ENCODE peak calls at places on chromosomes 4 and X, in nine cellular contexts. I is HepG2, J is transverse colon, T is HCT116, N is GM12891, L is breast epithelium, D is spleen, Y is vagina, P is suprapubic skin. F is an unnamed sample.

GRCh38 chr4:74906771-74907170 is 26.1 kb upstream of the PARM1 start:
- DNase-seq in I (no peak), T (no peak), L (no peak), J (no peak), D (no peak), N (no peak), P (no peak), Y (no peak), F (no peak)

GRCh38 chr4:185304944-185305690 is 90.6 kb downstream of the LRP2BP start:
- DNase-seq in Y (no peak), P (no peak), T (no peak), J (peak), I (peak), D (no peak), N (peak), L (no peak), F (peak)

GRCh38 chrX:17550011-17550410 is 175.0 kb downstream of the NHS start:
- DNase-seq in P (no peak), T (no peak), Y (no peak), L (no peak), N (no peak), D (no peak), I (no peak), J (no peak), F (no peak)

GRCh38 chr4:170008801-170009200 is 17.4 kb downstream of the MFAP3L start:
- DNase-seq in T (no peak), I (no peak), L (no peak), Y (no peak), N (no peak), D (no peak), J (no peak), P (no peak), F (no peak)

GRCh38 chr4:110793890-110794588 is 171.2 kb upstream of the PITX2 start:
- DNase-seq in Y (no peak), J (no peak), T (no peak), L (no peak), D (no peak), N (no peak), I (no peak), P (no peak), F (no peak)

GRCh38 chrX:87728459-87728858 is 210.9 kb downstream of the KLHL4 start:
- DNase-seq in J (no peak), P (no peak), N (no peak), D (no peak), I (no peak), Y (no peak), T (no peak), L (no peak), F (no peak)

GRCh38 chr4:27764526-27764837 is 903.8 kb downstream of the STIM2 start:
- DNase-seq in P (no peak), Y (no peak), N (no peak), D (no peak), T (no peak), I (no peak), L (no peak), J (no peak), F (no peak)

GRCh38 chr4:139593091-139593564 is 37.1 kb upstream of the SETD7 start:
- DNase-seq in P (no peak), T (no peak), L (no peak), N (no peak), D (no peak), I (peak), Y (no peak), J (no peak), F (no peak)

GRCh38 chrX:23952984-23953907 is 45.4 kb downstream of the CXorf58 start:
- DNase-seq in P (no peak), T (no peak), I (no peak), L (no peak), J (no peak), N (peak), D (no peak), Y (no peak), F (peak)

GRCh38 chr4:2289311-2289954 is 27.5 kb upstream of the MXD4 start:
- DNase-seq in P (peak), J (no peak), D (peak), L (peak), Y (no peak), N (no peak), T (no peak), I (no peak), F (peak)

GRCh38 chr4:183422962-183423653 is 21.3 kb upstream of the CDKN2AIP start:
- DNase-seq in L (no peak), T (no peak), N (no peak), P (no peak), Y (no peak), D (no peak), I (no peak), J (no peak), F (no peak)

GRCh38 chr4:118833192-118833820 is 2.6 kb downstream of the SEC24D start:
- DNase-seq in I (no peak), P (no peak), T (no peak), N (no peak), Y (no peak), D (no peak), J (no peak), L (no peak), F (no peak)

GRCh38 chr4:106868381-106869035 is 167.6 kb downstream of the DKK2 start:
- DNase-seq in I (no peak), P (no peak), Y (no peak), J (no peak), T (peak), N (no peak), D (no peak), L (no peak), F (no peak)

GRCh38 chrX:134743121-134743520 is 84.8 kb upstream of the PLAC1 start:
- DNase-seq in Y (no peak), P (no peak), N (no peak), I (no peak), D (no peak), J (no peak), T (no peak), L (no peak), F (no peak)

DNA sequence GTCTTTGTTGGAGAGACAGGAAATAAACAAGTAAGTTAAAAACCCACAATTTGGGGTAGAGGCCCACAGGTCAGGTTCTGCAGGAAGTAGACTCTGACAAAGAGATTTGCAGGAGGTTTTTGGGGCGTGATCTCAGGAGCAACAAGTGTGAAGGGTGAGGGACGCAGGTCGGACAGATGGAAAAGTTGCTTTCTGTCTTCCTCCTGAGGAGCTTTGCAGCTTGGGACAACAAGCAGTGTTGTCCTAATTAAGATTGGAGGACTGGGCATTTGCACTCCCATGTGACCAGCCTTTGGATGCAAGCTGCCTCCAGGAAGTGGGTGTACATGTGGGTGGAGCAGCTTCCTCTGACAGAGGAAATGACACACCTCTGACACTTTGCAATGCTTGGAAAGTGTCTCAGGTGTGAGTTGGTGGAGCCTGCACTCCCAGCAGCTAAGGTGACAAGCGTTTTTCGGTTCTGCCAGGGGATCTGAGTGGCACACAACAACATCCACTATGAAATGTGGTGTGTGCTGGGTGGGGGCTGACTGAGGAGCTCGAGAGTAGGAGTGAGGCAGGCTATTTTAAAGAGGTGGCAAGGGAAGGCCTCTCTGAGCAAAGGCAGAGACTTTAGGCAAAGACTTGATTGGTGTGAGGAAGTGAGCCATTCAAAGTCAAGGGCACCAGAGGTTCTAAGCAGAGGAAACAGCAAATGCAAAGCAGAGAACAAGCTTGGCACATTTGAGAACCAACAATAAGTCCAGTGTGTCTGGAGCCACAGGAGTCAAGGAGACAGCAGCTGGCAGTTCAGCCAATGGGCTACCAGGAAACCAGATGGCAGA is 339.8 kb upstream of the GATB start:
- DNase-seq in J (peak), N (peak), I (no peak), Y (no peak), T (peak), P (no peak), L (no peak), D (peak), F (no peak)
- TF ChIP-seq POLR2AphosphoS5 in J (peak), N (no peak), I (no peak), Y (no peak), T (peak), P (no peak), L (no peak), D (peak), F (peak)

GRCh38 chrX:132488819-132489255 is at the start of gene MBNL3:
- DNase-seq in T (no peak), N (no peak), D (peak), L (peak), I (peak), P (peak), J (peak), Y (no peak), F (peak)
- TF ChIP-seq POLR2AphosphoS5 in T (no peak), N (peak), D (peak), L (no peak), I (no peak), P (no peak), J (no peak), Y (peak), F (no peak)

GRCh38 chrX:154352012-154352401 is 22.4 kb downstream of the FLNA start:
- DNase-seq in N (no peak), P (no peak), I (no peak), L (no peak), J (peak), D (no peak), Y (no peak), T (no peak), F (no peak)

GRCh38 chrX:154354013-154354412 is 20.4 kb downstream of the FLNA start:
- DNase-seq in P (no peak), I (no peak), T (no peak), N (no peak), L (no peak), D (no peak), J (no peak), Y (no peak), F (no peak)

GRCh38 chrX:154352466-154352865 is 22.0 kb downstream of the FLNA start:
- DNase-seq in D (no peak), Y (no peak), T (no peak), J (no peak), N (no peak), P (no peak), L (no peak), I (no peak), F (no peak)

GRCh38 chrX:154354516-154354915 is 19.9 kb downstream of the FLNA start:
- DNase-seq in I (no peak), N (no peak), L (no peak), T (no peak), P (no peak), Y (no peak), D (no peak), J (no peak), F (no peak)

GRCh38 chrX:154353172-154353843 is 21.1 kb downstream of the FLNA start:
- DNase-seq in I (no peak), N (no peak), T (no peak), D (no peak), Y (no peak), P (no peak), L (no peak), J (no peak), F (no peak)
- TF ChIP-seq POLR2AphosphoS5 in I (no peak), N (no peak), T (no peak), D (no peak), Y (no peak), P (no peak), L (no peak), J (no peak), F (no peak)

GRCh38 chr4:151014521-151015457 is at the start of gene LRBA:
- DNase-seq in L (peak), D (peak), J (peak), P (peak), T (peak), I (peak), N (peak), Y (no peak), F (peak)
- TF ChIP-seq POLR2AphosphoS5 in L (peak), D (peak), J (no peak), P (no peak), T (peak), I (peak), N (no peak), Y (no peak), F (peak)

GRCh38 chrX:149504915-149505651 is at the start of gene IDS:
- DNase-seq in J (peak), L (peak), D (peak), P (peak), Y (no peak), T (peak), I (peak), N (peak), F (peak)
- TF ChIP-seq POLR2AphosphoS5 in J (peak), L (peak), D (peak), P (no peak), Y (peak), T (peak), I (peak), N (peak), F (no peak)